ENCODE peak calls at places on chromosomes 16 and 17, in ten cellular contexts. One of them, this sample, is unnamed.
A peak's percentile ranks its signal among the peaks of the same experiment; 100 is the strongest.

GRCh38 chr16:69089091-69089912 is 16.2 kb upstream of the HAS3 start:
- DNase-seq in mesothelial cell of epicardium: no peak
- DNase-seq in foreskin fibroblast: no peak
- DNase-seq in AG09319: no peak
- DNase-seq in kidney epithelial cell: no peak
- DNase-seq in AG10803: no peak
- DNase-seq in dorsolateral prefrontal cortex: no peak
- DNase-seq in A549: no peak
- DNase-seq in fibroblast of pulmonary artery: no peak
- DNase-seq in bronchial epithelial cell: peak; percentile 74
- DNase-seq in this sample: no peak

GRCh38 chr17:48576479-48577309 is 1.5 kb downstream of the HOXB4 start:
- DNase-seq in mesothelial cell of epicardium: no peak
- DNase-seq in foreskin fibroblast: no peak
- DNase-seq in AG09319: no peak
- DNase-seq in kidney epithelial cell: no peak
- DNase-seq in AG10803: peak; percentile 75
- DNase-seq in dorsolateral prefrontal cortex: no peak
- DNase-seq in A549: no peak
- DNase-seq in fibroblast of pulmonary artery: no peak
- DNase-seq in bronchial epithelial cell: no peak
- DNase-seq in this sample: no peak

GRCh38 chr16:71428385-71428784 is 13.5 kb downstream of the TLE7 start:
- DNase-seq in mesothelial cell of epicardium: no peak
- DNase-seq in foreskin fibroblast: no peak
- DNase-seq in AG09319: no peak
- DNase-seq in kidney epithelial cell: no peak
- DNase-seq in AG10803: no peak
- DNase-seq in dorsolateral prefrontal cortex: no peak
- DNase-seq in A549: no peak
- DNase-seq in fibroblast of pulmonary artery: no peak
- DNase-seq in bronchial epithelial cell: no peak
- DNase-seq in this sample: no peak

GRCh38 chr16:66798162-66798561 is 3.2 kb downstream of the TERB1 start:
- DNase-seq in mesothelial cell of epicardium: no peak
- DNase-seq in foreskin fibroblast: peak; percentile 28
- DNase-seq in AG09319: no peak
- DNase-seq in kidney epithelial cell: no peak
- DNase-seq in AG10803: peak; percentile 36
- DNase-seq in dorsolateral prefrontal cortex: no peak
- DNase-seq in A549: no peak
- DNase-seq in fibroblast of pulmonary artery: peak; percentile 18
- DNase-seq in bronchial epithelial cell: peak; percentile 3
- DNase-seq in this sample: no peak

GRCh38 chr17:37530420-37530819 is 40.7 kb downstream of the DUSP14 start:
- DNase-seq in mesothelial cell of epicardium: no peak
- DNase-seq in foreskin fibroblast: peak; percentile 7
- DNase-seq in AG09319: no peak
- DNase-seq in kidney epithelial cell: no peak
- DNase-seq in AG10803: peak; percentile 23
- DNase-seq in dorsolateral prefrontal cortex: no peak
- DNase-seq in A549: no peak
- DNase-seq in fibroblast of pulmonary artery: no peak
- DNase-seq in bronchial epithelial cell: no peak
- DNase-seq in this sample: no peak

GRCh38 chr16:2897110-2897509 is 14.1 kb downstream of the FLYWCH2 start:
- DNase-seq in mesothelial cell of epicardium: no peak
- DNase-seq in foreskin fibroblast: no peak
- DNase-seq in AG09319: no peak
- DNase-seq in kidney epithelial cell: no peak
- DNase-seq in AG10803: no peak
- DNase-seq in dorsolateral prefrontal cortex: no peak
- DNase-seq in A549: no peak
- DNase-seq in fibroblast of pulmonary artery: no peak
- DNase-seq in bronchial epithelial cell: no peak
- DNase-seq in this sample: peak; percentile 75

GRCh38 chr16:82936941-82937551 is 310.3 kb downstream of the CDH13 start:
- DNase-seq in mesothelial cell of epicardium: no peak
- DNase-seq in foreskin fibroblast: peak; percentile 16
- DNase-seq in AG09319: no peak
- DNase-seq in kidney epithelial cell: peak; percentile 65
- DNase-seq in AG10803: peak; percentile 26
- DNase-seq in dorsolateral prefrontal cortex: no peak
- DNase-seq in A549: no peak
- DNase-seq in fibroblast of pulmonary artery: peak; percentile 81
- DNase-seq in bronchial epithelial cell: peak; percentile 77
- DNase-seq in this sample: no peak

GRCh38 chr17:77740481-77740880 is 218.0 kb upstream of the TNRC6C start:
- DNase-seq in mesothelial cell of epicardium: no peak
- DNase-seq in foreskin fibroblast: no peak
- DNase-seq in AG09319: no peak
- DNase-seq in kidney epithelial cell: no peak
- DNase-seq in AG10803: no peak
- DNase-seq in dorsolateral prefrontal cortex: peak; percentile 5
- DNase-seq in A549: no peak
- DNase-seq in fibroblast of pulmonary artery: no peak
- DNase-seq in bronchial epithelial cell: no peak
- DNase-seq in this sample: no peak

GRCh38 chr17:60971515-60972369 is 294.1 kb downstream of the BCAS3 start:
- DNase-seq in mesothelial cell of epicardium: peak; percentile 24
- DNase-seq in foreskin fibroblast: peak; percentile 54
- DNase-seq in AG09319: peak; percentile 30
- DNase-seq in kidney epithelial cell: peak; percentile 16
- DNase-seq in AG10803: peak; percentile 48
- DNase-seq in dorsolateral prefrontal cortex: no peak
- DNase-seq in A549: peak; percentile 37
- DNase-seq in fibroblast of pulmonary artery: peak; percentile 71
- DNase-seq in bronchial epithelial cell: peak; percentile 55
- DNase-seq in this sample: peak; percentile 42

GRCh38 chr16:23104032-23104955 is 45.0 kb downstream of the USP31 start:
- DNase-seq in mesothelial cell of epicardium: no peak
- DNase-seq in foreskin fibroblast: no peak
- DNase-seq in AG09319: no peak
- DNase-seq in kidney epithelial cell: no peak
- DNase-seq in AG10803: no peak
- DNase-seq in dorsolateral prefrontal cortex: no peak
- DNase-seq in A549: no peak
- DNase-seq in fibroblast of pulmonary artery: no peak
- DNase-seq in bronchial epithelial cell: peak; percentile 43
- DNase-seq in this sample: no peak

GRCh38 chr16:75060708-75061107 is 55.9 kb downstream of the LDHD start:
- DNase-seq in mesothelial cell of epicardium: no peak
- DNase-seq in foreskin fibroblast: no peak
- DNase-seq in AG09319: no peak
- DNase-seq in kidney epithelial cell: no peak
- DNase-seq in AG10803: no peak
- DNase-seq in dorsolateral prefrontal cortex: no peak
- DNase-seq in A549: no peak
- DNase-seq in fibroblast of pulmonary artery: no peak
- DNase-seq in bronchial epithelial cell: no peak
- DNase-seq in this sample: no peak

GRCh38 chr16:68040506-68041288 is 17.6 kb downstream of the DUS2 start:
- DNase-seq in mesothelial cell of epicardium: peak; percentile 46
- DNase-seq in foreskin fibroblast: peak; percentile 33
- DNase-seq in AG09319: no peak
- DNase-seq in kidney epithelial cell: no peak
- DNase-seq in AG10803: peak; percentile 48
- DNase-seq in dorsolateral prefrontal cortex: peak; percentile 83
- DNase-seq in A549: peak; percentile 80
- DNase-seq in fibroblast of pulmonary artery: peak; percentile 67
- DNase-seq in bronchial epithelial cell: peak; percentile 58
- DNase-seq in this sample: peak; percentile 87

GRCh38 chr17:7438050-7438614 is 1.2 kb upstream of the FGF11 start:
- DNase-seq in mesothelial cell of epicardium: no peak
- DNase-seq in foreskin fibroblast: no peak
- DNase-seq in AG09319: no peak
- DNase-seq in kidney epithelial cell: no peak
- DNase-seq in AG10803: no peak
- DNase-seq in dorsolateral prefrontal cortex: no peak
- DNase-seq in A549: no peak
- DNase-seq in fibroblast of pulmonary artery: no peak
- DNase-seq in bronchial epithelial cell: peak; percentile 33
- DNase-seq in this sample: peak; percentile 52

GRCh38 chr16:4184038-4184702 is 57.7 kb downstream of the SRL start:
- DNase-seq in mesothelial cell of epicardium: no peak
- DNase-seq in foreskin fibroblast: no peak
- DNase-seq in AG09319: no peak
- DNase-seq in kidney epithelial cell: no peak
- DNase-seq in AG10803: no peak
- DNase-seq in dorsolateral prefrontal cortex: no peak
- DNase-seq in A549: no peak
- DNase-seq in fibroblast of pulmonary artery: no peak
- DNase-seq in bronchial epithelial cell: no peak
- DNase-seq in this sample: no peak

GRCh38 chr16:4182581-4183257 is 59.2 kb downstream of the SRL start:
- DNase-seq in mesothelial cell of epicardium: no peak
- DNase-seq in foreskin fibroblast: no peak
- DNase-seq in AG09319: no peak
- DNase-seq in kidney epithelial cell: no peak
- DNase-seq in AG10803: no peak
- DNase-seq in dorsolateral prefrontal cortex: no peak
- DNase-seq in A549: no peak
- DNase-seq in fibroblast of pulmonary artery: no peak
- DNase-seq in bronchial epithelial cell: no peak
- DNase-seq in this sample: peak; percentile 74

GRCh38 chr16:4179763-4180260 is 62.1 kb downstream of the SRL start:
- DNase-seq in mesothelial cell of epicardium: no peak
- DNase-seq in foreskin fibroblast: no peak
- DNase-seq in AG09319: no peak
- DNase-seq in kidney epithelial cell: no peak
- DNase-seq in AG10803: no peak
- DNase-seq in dorsolateral prefrontal cortex: no peak
- DNase-seq in A549: no peak
- DNase-seq in fibroblast of pulmonary artery: no peak
- DNase-seq in bronchial epithelial cell: no peak
- DNase-seq in this sample: no peak

GRCh38 chr16:4180511-4180910 is 61.4 kb downstream of the SRL start:
- DNase-seq in mesothelial cell of epicardium: no peak
- DNase-seq in foreskin fibroblast: no peak
- DNase-seq in AG09319: no peak
- DNase-seq in kidney epithelial cell: no peak
- DNase-seq in AG10803: no peak
- DNase-seq in dorsolateral prefrontal cortex: no peak
- DNase-seq in A549: no peak
- DNase-seq in fibroblast of pulmonary artery: no peak
- DNase-seq in bronchial epithelial cell: no peak
- DNase-seq in this sample: no peak

GRCh38 chr16:4183258-4184037 is 58.4 kb downstream of the SRL start:
- DNase-seq in mesothelial cell of epicardium: peak; percentile 95
- DNase-seq in foreskin fibroblast: peak; percentile 94
- DNase-seq in AG09319: peak; percentile 89
- DNase-seq in kidney epithelial cell: peak; percentile 65
- DNase-seq in AG10803: peak; percentile 91
- DNase-seq in dorsolateral prefrontal cortex: peak; percentile 80
- DNase-seq in A549: peak; percentile 88
- DNase-seq in fibroblast of pulmonary artery: peak; percentile 95
- DNase-seq in bronchial epithelial cell: peak; percentile 83
- DNase-seq in this sample: peak; percentile 100
- TF ChIP-seq CTCF in mesothelial cell of epicardium: no peak
- TF ChIP-seq CTCF in foreskin fibroblast: no peak
- TF ChIP-seq CTCF in AG09319: no peak
- TF ChIP-seq CTCF in kidney epithelial cell: no peak
- TF ChIP-seq CTCF in AG10803: no peak
- TF ChIP-seq CTCF in dorsolateral prefrontal cortex: no peak
- TF ChIP-seq CTCF in A549: no peak
- TF ChIP-seq CTCF in fibroblast of pulmonary artery: no peak
- TF ChIP-seq CTCF in bronchial epithelial cell: no peak
- TF ChIP-seq CTCF in this sample: no peak

GRCh38 chr16:4925791-4926190 is 11.2 kb downstream of the PPL start:
- DNase-seq in mesothelial cell of epicardium: no peak
- DNase-seq in foreskin fibroblast: no peak
- DNase-seq in AG09319: no peak
- DNase-seq in kidney epithelial cell: no peak
- DNase-seq in AG10803: no peak
- DNase-seq in dorsolateral prefrontal cortex: no peak
- DNase-seq in A549: no peak
- DNase-seq in fibroblast of pulmonary artery: no peak
- DNase-seq in bronchial epithelial cell: no peak
- DNase-seq in this sample: no peak
- TF ChIP-seq CTCF in mesothelial cell of epicardium: no peak
- TF ChIP-seq CTCF in foreskin fibroblast: no peak
- TF ChIP-seq CTCF in AG09319: no peak
- TF ChIP-seq CTCF in kidney epithelial cell: no peak
- TF ChIP-seq CTCF in AG10803: no peak
- TF ChIP-seq CTCF in dorsolateral prefrontal cortex: no peak
- TF ChIP-seq CTCF in A549: no peak
- TF ChIP-seq CTCF in fibroblast of pulmonary artery: no peak
- TF ChIP-seq CTCF in bronchial epithelial cell: no peak
- TF ChIP-seq CTCF in this sample: no peak

GRCh38 chr16:50478021-50478772 is 70.0 kb upstream of the NKD1 start:
- DNase-seq in mesothelial cell of epicardium: no peak
- DNase-seq in foreskin fibroblast: no peak
- DNase-seq in AG09319: no peak
- DNase-seq in kidney epithelial cell: no peak
- DNase-seq in AG10803: no peak
- DNase-seq in dorsolateral prefrontal cortex: no peak
- DNase-seq in A549: no peak
- DNase-seq in fibroblast of pulmonary artery: no peak
- DNase-seq in bronchial epithelial cell: no peak
- DNase-seq in this sample: no peak
- TF ChIP-seq CTCF in mesothelial cell of epicardium: no peak
- TF ChIP-seq CTCF in foreskin fibroblast: no peak
- TF ChIP-seq CTCF in AG09319: no peak
- TF ChIP-seq CTCF in kidney epithelial cell: no peak
- TF ChIP-seq CTCF in AG10803: no peak
- TF ChIP-seq CTCF in dorsolateral prefrontal cortex: no peak
- TF ChIP-seq CTCF in A549: no peak
- TF ChIP-seq CTCF in fibroblast of pulmonary artery: no peak
- TF ChIP-seq CTCF in bronchial epithelial cell: no peak
- TF ChIP-seq CTCF in this sample: no peak

GRCh38 chr16:73176577-73177013 is 128.7 kb upstream of the ZFHX3 start:
- DNase-seq in mesothelial cell of epicardium: no peak
- DNase-seq in foreskin fibroblast: peak; percentile 90
- DNase-seq in AG09319: peak; percentile 62
- DNase-seq in kidney epithelial cell: peak; percentile 57
- DNase-seq in AG10803: peak; percentile 95
- DNase-seq in dorsolateral prefrontal cortex: no peak
- DNase-seq in A549: peak; percentile 48
- DNase-seq in fibroblast of pulmonary artery: peak; percentile 93
- DNase-seq in bronchial epithelial cell: peak; percentile 97
- DNase-seq in this sample: no peak
- TF ChIP-seq CTCF in mesothelial cell of epicardium: no peak
- TF ChIP-seq CTCF in foreskin fibroblast: peak; percentile 39
- TF ChIP-seq CTCF in AG09319: peak; percentile 40
- TF ChIP-seq CTCF in kidney epithelial cell: peak; percentile 36
- TF ChIP-seq CTCF in AG10803: peak; percentile 55
- TF ChIP-seq CTCF in dorsolateral prefrontal cortex: no peak
- TF ChIP-seq CTCF in A549: peak; percentile 55
- TF ChIP-seq CTCF in fibroblast of pulmonary artery: peak; percentile 57
- TF ChIP-seq CTCF in bronchial epithelial cell: peak; percentile 43
- TF ChIP-seq CTCF in this sample: no peak